ENCODE peak calls at places on chromosome 22, in four cellular contexts. Z, D, R and G are unnamed samples.

GRCh38 chr22:26845016-26845728 is 187.8 kb downstream of the MIAT start:
- DNase-seq in D (no peak), R (no peak), Z (no peak), G (no peak)

GRCh38 chr22:41683052-41683451 is 5.6 kb downstream of the SNU13 start:
- DNase-seq in D (no peak), R (no peak), Z (no peak), G (no peak)

GRCh38 chr22:20207277-20208025 is 56.6 kb upstream of the CCDC188 start:
- DNase-seq in R (no peak), D (no peak), Z (no peak), G (no peak)

GRCh38 chr22:48353116-48353947 is 1474.3 kb downstream of the BRD1 start:
- DNase-seq in R (no peak), Z (no peak), D (no peak), G (no peak)

GRCh38 chr22:28759861-28760560 is 12.5 kb upstream of the CCDC117 start:
- DNase-seq in R (no peak), D (no peak), Z (no peak), G (peak; percentile 9)

GRCh38 chr22:30890689-30891442 is 77.7 kb downstream of the MORC2 start:
- DNase-seq in D (peak; percentile 22), Z (peak; percentile 19), R (no peak), G (peak; percentile 51)

GRCh38 chr22:45945621-45946020 is 31.3 kb downstream of the WNT7B start:
- DNase-seq in Z (no peak), D (no peak), R (no peak), G (no peak)

GRCh38 chr22:19888131-19888746 is 33.6 kb upstream of the GNB1L start:
- DNase-seq in R (no peak), D (no peak), Z (no peak), G (no peak)

GRCh38 chr22:22595001-22595835 is 36.2 kb upstream of the PRAME start:
- DNase-seq in D (no peak), Z (no peak), R (no peak), G (no peak)

GRCh38 chr22:33242078-33242477 is 183.9 kb upstream of the SYN3 start:
- DNase-seq in R (no peak), Z (no peak), D (no peak), G (no peak)

GRCh38 chr22:25711491-25711890 is 30.5 kb upstream of the MYO18B start:
- DNase-seq in D (no peak), Z (no peak), R (no peak), G (no peak)

GRCh38 chr22:44049369-44050231 is 25.5 kb downstream of the PARVB start:
- DNase-seq in D (peak; percentile 53), R (no peak), Z (no peak), G (no peak)

GRCh38 chr22:41684194-41684593 is 4.5 kb downstream of the SNU13 start:
- DNase-seq in D (no peak), R (no peak), Z (no peak), G (no peak)

GRCh38 chr22:50627914-50628542 is at the start of gene ARSA:
- DNase-seq in D (peak; percentile 77), R (peak; percentile 60), Z (peak; percentile 81), G (peak; percentile 81)

GRCh38 chr22:24595863-24596262 is 3.0 kb upstream of the LRRC75B start:
- DNase-seq in D (no peak), R (no peak), Z (no peak), G (no peak)

GRCh38 chr22:31566484-31566883 is 70.1 kb downstream of the SFI1 start:
- DNase-seq in R (no peak), D (no peak), Z (no peak), G (no peak)

GRCh38 chr22:21858025-21858764 is 9.2 kb downstream of the MAPK1 start:
- DNase-seq in Z (no peak), R (no peak), D (no peak), G (no peak)

GRCh38 chr22:45129703-45130524 is 33.8 kb upstream of the NUP50 start:
- DNase-seq in D (no peak), R (no peak), Z (no peak), G (no peak)

GRCh38 chr22:37599161-37599560 is 9.5 kb upstream of the GGA1 start:
- DNase-seq in Z (no peak), D (no peak), R (no peak), G (no peak)

GRCh38 chr22:46688949-46689348 is 49.1 kb downstream of the CERK start:
- DNase-seq in Z (no peak), D (no peak), R (no peak), G (no peak)

GRCh38 chr22:22210375-22210774 is 34.2 kb upstream of the VPREB1 start:
- DNase-seq in Z (peak; percentile 33), R (peak; percentile 50), D (no peak), G (peak; percentile 68)

GRCh38 chr22:29695129-29695926 is 24.5 kb upstream of the CABP7 start:
- DNase-seq in R (no peak), Z (no peak), D (no peak), G (no peak)

GRCh38 chr22:43128928-43129424 is 14.2 kb downstream of the MCAT start:
- DNase-seq in D (no peak), R (no peak), Z (no peak), G (no peak)

GRCh38 chr22:35314161-35314942 is 14.7 kb downstream of the TOM1 start:
- DNase-seq in D (no peak), Z (no peak), R (no peak), G (no peak)

GRCh38 chr22:47629791-47630655 is 867.6 kb downstream of the TBC1D22A start:
- DNase-seq in R (no peak), Z (no peak), D (no peak), G (no peak)

GRCh38 chr22:17578129-17578754 is 14.9 kb downstream of the SLC25A18 start:
- DNase-seq in D (peak; percentile 65), R (no peak), Z (peak; percentile 76), G (peak; percentile 55)